ENCODE peak calls at places on chromosomes 12 and 14, in ten cellular contexts. D, L, A, N, W, P, U, C, S and J are unnamed samples.

GRCh38 chr14:88546621-88547385 is 8.0 kb downstream of the PTPN21 start:
- DNase-seq in D (no peak), L (no peak), A (peak; percentile 83), N (peak; percentile 6), W (no peak), P (no peak), U (no peak), C (no peak), S (no peak), J (no peak)

GRCh38 chr12:71157601-71158233 is at the start of gene TSPAN8:
- DNase-seq in D (no peak), L (peak; percentile 87), A (no peak), N (no peak), W (no peak), P (peak; percentile 25), U (no peak), C (peak; percentile 66), S (no peak), J (no peak)

GRCh38 chr12:74890237-74890599 is 319.4 kb downstream of the KCNC2 start:
- DNase-seq in D (no peak), L (no peak), A (peak; percentile 92), N (peak; percentile 90), W (no peak), P (no peak), U (no peak), C (no peak), S (no peak), J (no peak)

GRCh38 chr12:54497883-54498282 is 331 bp downstream of the NCKAP1L start:
- DNase-seq in D (no peak), L (no peak), A (no peak), N (no peak), W (no peak), P (no peak), U (no peak), C (no peak), S (no peak), J (no peak)

GRCh38 chr12:123063535-123063934 is 83.1 kb downstream of the ARL6IP4 start:
- DNase-seq in D (no peak), L (no peak), A (peak; percentile 28), N (peak; percentile 35), W (no peak), P (no peak), U (no peak), C (no peak), S (no peak), J (no peak)

GRCh38 chr12:90621927-90622326 is 333.0 kb downstream of the CCER1 start:
- DNase-seq in D (no peak), L (no peak), A (peak; percentile 78), N (peak; percentile 65), W (no peak), P (no peak), U (no peak), C (no peak), S (no peak), J (no peak)

GRCh38 chr12:106954462-106955376 is 988 bp upstream of the TMEM263 start:
- DNase-seq in D (peak; percentile 10), L (peak; percentile 32), A (peak; percentile 29), N (peak; percentile 74), W (peak; percentile 38), P (peak; percentile 45), U (peak; percentile 70), C (no peak), S (peak; percentile 59), J (no peak)

GRCh38 chr12:14643247-14643646 is 53.2 kb downstream of the GUCY2C start:
- DNase-seq in D (no peak), L (no peak), A (no peak), N (no peak), W (no peak), P (no peak), U (no peak), C (no peak), S (no peak), J (peak; percentile 46)

GRCh38 chr12:8828514-8829127 is 6.2 kb downstream of the A2ML1 start:
- DNase-seq in D (no peak), L (no peak), A (no peak), N (peak; percentile 15), W (no peak), P (no peak), U (no peak), C (no peak), S (no peak), J (no peak)

GRCh38 chr12:93322784-93323183 is 54.9 kb upstream of the NUDT4 start:
- DNase-seq in D (no peak), L (peak; percentile 42), A (peak; percentile 68), N (peak; percentile 64), W (no peak), P (no peak), U (no peak), C (no peak), S (no peak), J (no peak)

GRCh38 chr14:72692678-72693077 is 201.2 kb downstream of the DPF3 start:
- DNase-seq in D (no peak), L (no peak), A (no peak), N (no peak), W (no peak), P (no peak), U (no peak), C (no peak), S (no peak), J (no peak)

GRCh38 chr14:59687663-59688062 is 111.1 kb upstream of the CCDC175 start:
- DNase-seq in D (no peak), L (no peak), A (no peak), N (no peak), W (no peak), P (no peak), U (no peak), C (no peak), S (no peak), J (no peak)

GRCh38 chr14:69631509-69631908 is 20.1 kb downstream of the SUSD6 start:
- DNase-seq in D (no peak), L (no peak), A (peak; percentile 94), N (peak; percentile 60), W (no peak), P (no peak), U (no peak), C (no peak), S (no peak), J (no peak)
- H3K4me1 ChIP-seq in D (peaks cover 55% of the 10 kb centered on the region), L (peaks cover 24% of the 10 kb centered on the region), A (peaks cover 47% of the 10 kb centered on the region), N (peaks cover 38% of the 10 kb centered on the region), W (peaks cover 100% of the 10 kb centered on the region), P (peaks cover 84% of the 10 kb centered on the region), U (peaks cover 27% of the 10 kb centered on the region), C (peaks cover 70% of the 10 kb centered on the region), S (peaks cover 97% of the 10 kb centered on the region), J (peaks cover 83% of the 10 kb centered on the region)

GRCh38 chr14:106808907-106809306 is 1282.5 kb downstream of the TMEM121 start:
- DNase-seq in D (no peak), L (no peak), A (no peak), N (no peak), W (no peak), P (no peak), U (no peak), C (no peak), S (no peak), J (no peak)

GRCh38 chr14:106809615-106810014 is 1283.2 kb downstream of the TMEM121 start:
- DNase-seq in D (no peak), L (no peak), A (no peak), N (no peak), W (no peak), P (no peak), U (no peak), C (no peak), S (no peak), J (no peak)

GRCh38 chr14:106811167-106811566 is 1284.8 kb downstream of the TMEM121 start:
- DNase-seq in D (no peak), L (no peak), A (no peak), N (no peak), W (no peak), P (no peak), U (no peak), C (no peak), S (no peak), J (no peak)

GRCh38 chr14:106812788-106813476 is 1286.5 kb downstream of the TMEM121 start:
- DNase-seq in D (no peak), L (no peak), A (no peak), N (no peak), W (no peak), P (no peak), U (no peak), C (no peak), S (no peak), J (no peak)

GRCh38 chr14:106813477-106813823 is 1287.1 kb downstream of the TMEM121 start:
- DNase-seq in D (no peak), L (no peak), A (no peak), N (no peak), W (no peak), P (no peak), U (no peak), C (no peak), S (no peak), J (no peak)
- H3K9me3 ChIP-seq in D (no peaks in the 10 kb centered on the region), L (no peaks in the 10 kb centered on the region), A (peaks cover 17% of the 10 kb centered on the region), N (no peaks in the 10 kb centered on the region), W (no peaks in the 10 kb centered on the region), P (no peaks in the 10 kb centered on the region), U (no peaks in the 10 kb centered on the region), C (no peaks in the 10 kb centered on the region), S (no peaks in the 10 kb centered on the region), J (no peaks in the 10 kb centered on the region)

DNA sequence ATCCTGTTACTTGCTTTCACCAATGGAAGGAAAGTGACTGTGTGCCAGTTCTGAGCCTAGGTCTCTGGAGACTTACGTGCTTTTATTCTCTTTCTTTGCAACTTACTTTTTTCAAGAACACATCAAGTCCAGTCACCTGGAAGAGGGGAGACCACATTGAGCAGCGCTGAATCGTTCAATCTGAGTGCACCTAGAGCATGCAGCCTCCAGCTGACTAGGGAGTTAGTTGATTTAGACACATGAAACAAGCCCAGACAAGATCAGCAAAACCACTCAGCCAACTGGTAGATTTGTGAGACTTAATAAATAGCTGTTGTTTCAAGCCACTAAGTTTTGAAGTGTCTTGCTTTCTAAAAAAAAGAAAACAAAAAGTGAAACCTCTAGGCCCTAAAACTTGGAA is 1014.8 kb upstream of the FBXO33 start:
- DNase-seq in D (no peak), L (no peak), A (no peak), N (no peak), W (no peak), P (no peak), U (no peak), C (no peak), S (no peak), J (no peak)
- H3K27ac ChIP-seq in D (no peak overlapping the region), L (no peak overlapping the region), A (no peak overlapping the region), N (no peak overlapping the region), W (no peak overlapping the region), P (no peak overlapping the region), U (no peak overlapping the region), C (no peak overlapping the region), S (no peak overlapping the region), J (no peak overlapping the region)

DNA sequence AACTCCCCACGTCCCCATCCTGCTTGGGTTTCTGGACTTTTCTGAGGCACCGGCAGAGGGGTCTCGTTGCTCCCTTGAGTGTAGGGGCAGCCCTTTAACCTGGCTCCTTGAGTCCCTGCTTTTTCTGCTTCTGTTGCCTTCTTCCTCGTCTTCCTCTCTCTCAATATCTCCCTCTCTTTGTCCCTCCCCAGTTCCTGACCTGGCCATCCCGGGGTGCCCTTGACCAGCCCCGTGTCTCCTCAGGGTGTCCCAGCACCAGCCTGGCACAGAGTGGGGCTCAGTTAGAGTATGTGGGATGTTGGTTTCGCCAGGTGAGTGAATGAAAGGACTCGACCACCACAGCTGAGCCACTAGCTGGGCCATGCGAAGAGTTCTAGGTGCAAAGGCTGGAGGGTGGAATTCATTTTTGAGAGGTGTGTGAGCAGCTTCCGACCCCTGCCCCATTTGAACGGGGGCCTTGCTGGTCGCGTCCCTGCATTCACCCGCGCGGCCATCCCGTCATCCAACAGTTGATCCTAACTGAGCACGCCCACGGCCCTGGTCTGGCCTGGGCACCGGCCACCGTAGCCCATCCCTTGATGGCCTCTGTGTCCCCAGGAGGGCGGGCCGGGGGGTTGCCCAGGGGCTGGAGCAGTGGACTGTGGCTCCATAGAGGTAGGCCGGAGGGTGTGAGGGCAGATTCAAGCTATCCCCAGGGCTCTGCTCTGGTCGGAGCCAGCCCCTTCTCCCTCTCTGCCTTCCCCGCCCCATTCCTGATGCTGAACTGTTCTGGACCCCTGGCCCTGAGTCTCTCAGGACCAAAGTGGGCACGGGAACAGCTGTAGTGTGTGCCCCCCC is 8.7 kb downstream of the MEG3 start:
- DNase-seq in D (no peak), L (no peak), A (no peak), N (no peak), W (no peak), P (no peak), U (no peak), C (no peak), S (no peak), J (no peak)
- H3K4me1 ChIP-seq in D (no peaks in the 10 kb centered on the region), L (no peaks in the 10 kb centered on the region), A (peaks cover 7% of the 10 kb centered on the region), N (peaks cover 4% of the 10 kb centered on the region), W (no peaks in the 10 kb centered on the region), P (no peaks in the 10 kb centered on the region), U (no peaks in the 10 kb centered on the region), C (no peaks in the 10 kb centered on the region), S (no peaks in the 10 kb centered on the region), J (no peaks in the 10 kb centered on the region)